ENCODE peak calls at places on chromosomes 7 and 10, in eight cellular contexts. L is spleen, Z is MM.1S, C is psoas muscle, J is A549, R is tibial artery, P is heart right ventricle, B is Peyer's patch. O is an unnamed sample. For H3K9me3, the result is how much of the 10 kb centered on the place peaks cover.

GRCh38 chr7:103984050-103984449 is 5.4 kb downstream of the RELN start:
- DNase-seq in P (no peak), B (no peak), Z (no peak), C (no peak), L (no peak), J (no peak), R (no peak), O (no peak)

GRCh38 chr10:82394122-82394521 is 519.1 kb downstream of the NRG3 start:
- DNase-seq in B (no peak), R (no peak), J (no peak), L (no peak), Z (no peak), C (no peak), P (peak), O (peak)

GRCh38 chr10:13728898-13729535 is 142.3 kb downstream of the PRPF18 start:
- DNase-seq in P (no peak), C (no peak), Z (no peak), J (no peak), L (no peak), R (no peak), B (no peak), O (no peak)

GRCh38 chr7:82384779-82385178 is 58.8 kb downstream of the CACNA2D1 start:
- DNase-seq in B (no peak), Z (no peak), J (no peak), P (no peak), R (no peak), L (no peak), C (no peak), O (no peak)

GRCh38 chr10:11608159-11608966 is 3.1 kb downstream of the USP6NL start:
- DNase-seq in P (no peak), B (no peak), C (no peak), J (no peak), L (no peak), Z (no peak), R (no peak), O (no peak)

GRCh38 chr7:41628926-41629325 is 74.0 kb downstream of the INHBA start:
- DNase-seq in B (no peak), L (no peak), J (no peak), C (no peak), P (peak), R (no peak), Z (peak), O (no peak)

GRCh38 chr10:5999440-6000165 is 22.3 kb upstream of the IL15RA start:
- DNase-seq in L (no peak), B (no peak), C (no peak), R (no peak), P (no peak), J (no peak), Z (no peak), O (no peak)

GRCh38 chr7:142815099-142815498 is 39.8 kb upstream of the EPHB6 start:
- DNase-seq in J (no peak), C (no peak), L (no peak), B (no peak), R (no peak), Z (no peak), P (no peak), O (no peak)

GRCh38 chr7:96415293-96415940 is 93.5 kb upstream of the SLC25A13 start:
- DNase-seq in B (no peak), Z (no peak), C (no peak), R (no peak), P (no peak), L (no peak), J (no peak), O (no peak)

GRCh38 chr10:31887850-31888249 is 40.8 kb downstream of the ARHGAP12 start:
- DNase-seq in R (no peak), J (no peak), B (no peak), L (no peak), C (no peak), P (no peak), Z (no peak), O (no peak)

GRCh38 chr10:62853710-62854109 is 37.5 kb upstream of the EGR2 start:
- DNase-seq in L (no peak), R (no peak), P (no peak), J (no peak), B (no peak), Z (no peak), C (no peak), O (no peak)

GRCh38 chr10:119113805-119114732 is 10.2 kb downstream of the DENND10 start:
- DNase-seq in B (no peak), P (no peak), Z (no peak), C (no peak), L (no peak), J (peak), R (no peak), O (no peak)

GRCh38 chr10:34489973-34490372 is 325.1 kb downstream of the PARD3 start:
- DNase-seq in P (no peak), B (no peak), Z (no peak), J (peak), C (no peak), L (no peak), R (no peak), O (no peak)

GRCh38 chr10:118900617-118901016 is 128.9 kb upstream of the NANOS1 start:
- DNase-seq in P (no peak), R (no peak), B (no peak), C (no peak), J (no peak), L (no peak), Z (no peak), O (no peak)

GRCh38 chr10:77016278-77016815 is 621.3 kb downstream of the KCNMA1 start:
- DNase-seq in J (no peak), B (no peak), P (no peak), L (no peak), R (no peak), C (no peak), Z (no peak), O (no peak)

GRCh38 chr10:71264345-71265200 is 52.2 kb downstream of the UNC5B start:
- DNase-seq in C (no peak), P (no peak), R (no peak), Z (no peak), B (no peak), L (no peak), J (no peak), O (no peak)

GRCh38 chr7:38682602-38683001 is 51.4 kb upstream of the AMPH start:
- DNase-seq in Z (no peak), R (no peak), P (no peak), B (no peak), L (no peak), C (no peak), J (no peak), O (no peak)

GRCh38 chr7:42097756-42098155 is 139.3 kb downstream of the GLI3 start:
- DNase-seq in P (no peak), L (no peak), R (no peak), J (no peak), B (no peak), Z (no peak), C (no peak), O (no peak)

GRCh38 chr7:6261699-6262098 is 10.7 kb downstream of the CYTH3 start:
- DNase-seq in C (no peak), R (no peak), B (no peak), L (no peak), J (no peak), P (no peak), Z (no peak), O (no peak)

GRCh38 chr10:102773986-102774385 is 30.2 kb downstream of the WBP1L start:
- DNase-seq in P (peak), B (no peak), L (no peak), Z (no peak), C (no peak), R (peak), J (no peak), O (peak)

GRCh38 chr10:93752761-93753160 is 5.0 kb upstream of the LGI1 start:
- DNase-seq in C (no peak), B (no peak), Z (no peak), P (no peak), J (peak), L (no peak), R (no peak), O (no peak)

GRCh38 chr10:88227342-88228018 is 355.6 kb downstream of the RNLS start:
- DNase-seq in B (no peak), J (no peak), P (peak), R (no peak), L (no peak), C (peak), Z (no peak), O (peak)

GRCh38 chr10:77675347-77675746 is 37.7 kb upstream of the KCNMA1 start:
- DNase-seq in B (no peak), R (no peak), P (no peak), J (no peak), C (no peak), L (no peak), Z (no peak), O (no peak)

GRCh38 chr7:31028417-31028988 is 23.6 kb upstream of the ADCYAP1R1 start:
- DNase-seq in L (peak), P (no peak), J (no peak), B (no peak), C (peak), Z (no peak), R (no peak), O (no peak)

GRCh38 chr10:108392286-108392685 is 1227.8 kb upstream of the SORCS1 start:
- DNase-seq in C (no peak), L (no peak), R (no peak), B (no peak), Z (no peak), P (no peak), J (no peak), O (no peak)
- H3K9me3 ChIP-seq in C (under half), L (under half), R (under half), B (under half), Z (under half), P (under half), J (under half), O (under half)

GRCh38 chr7:151032936-151033863 is 5.0 kb downstream of the ABCB8 start:
- DNase-seq in R (no peak), Z (no peak), P (no peak), B (no peak), J (no peak), L (no peak), C (no peak), O (no peak)
- TF ChIP-seq CTCF in R (no peak), Z (no peak), P (no peak), B (no peak), J (no peak), L (no peak), C (no peak), O (no peak)

DNA sequence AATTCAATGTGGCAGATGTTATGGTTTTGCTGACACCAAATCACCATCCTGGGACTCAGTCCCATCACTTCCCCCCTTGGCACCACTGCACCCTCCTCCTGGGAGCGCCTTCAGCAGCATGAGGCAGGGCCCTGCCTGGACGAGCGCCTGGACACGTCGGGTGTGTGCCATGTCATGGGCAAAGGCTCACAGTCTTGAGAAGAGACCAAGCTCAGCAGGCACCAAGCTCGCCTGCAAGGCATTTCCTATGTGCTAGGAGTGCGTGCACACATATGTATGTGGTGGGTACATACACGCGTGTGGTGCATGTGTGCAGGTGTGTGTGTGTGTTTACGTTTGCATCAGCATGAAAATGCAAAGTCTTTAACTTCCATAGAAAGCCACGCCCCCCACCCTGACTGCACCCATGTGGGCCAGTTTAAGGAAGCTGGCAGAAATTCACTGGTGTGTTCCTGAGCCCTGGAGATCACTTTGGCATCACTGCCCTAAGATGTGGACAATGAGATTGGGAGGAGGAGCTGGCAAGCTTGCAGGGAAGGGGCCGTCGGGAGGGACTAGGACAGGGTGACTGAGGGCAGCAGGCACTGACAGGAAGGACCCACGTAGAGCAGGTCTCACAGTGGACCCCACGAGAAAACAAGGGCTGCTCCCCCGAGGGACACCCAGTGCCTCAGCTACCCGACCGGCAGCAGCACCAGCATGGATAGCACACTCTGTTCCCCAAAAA is 169.9 kb upstream of the PPP2R2D start:
- DNase-seq in Z (no peak), C (no peak), R (no peak), B (peak), P (no peak), L (no peak), J (no peak), O (no peak)
- H3K9me3 ChIP-seq in Z (under half), C (under half), R (under half), B (under half), P (under half), L (under half), J (under half), O (under half)

GRCh38 chr10:124705817-124706461 is 38.2 kb downstream of the FAM53B start:
- DNase-seq in R (no peak), C (no peak), Z (no peak), J (no peak), B (peak), P (no peak), L (peak), O (no peak)
- TF ChIP-seq CTCF in R (no peak), C (peak), Z (no peak), J (no peak), B (no peak), P (peak), L (no peak), O (peak)

DNA sequence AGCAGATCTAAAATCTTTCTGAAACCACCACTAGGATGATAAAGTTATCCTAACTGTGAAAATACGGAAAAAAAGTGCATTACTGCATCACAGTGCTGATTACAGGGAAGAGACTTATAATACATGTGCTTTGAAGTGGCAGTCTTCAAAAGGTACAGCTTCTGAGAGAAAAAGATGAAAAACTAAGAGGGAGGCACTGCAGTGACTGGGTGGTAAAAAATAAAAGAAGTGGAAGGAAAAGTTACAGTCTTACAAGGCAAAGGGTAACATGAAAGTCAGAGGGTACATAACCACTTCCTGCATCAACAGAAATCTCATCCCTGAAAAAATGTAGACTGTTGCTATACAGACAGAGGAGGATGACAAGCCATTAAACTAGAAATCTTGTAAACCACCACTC is 465.3 kb downstream of the ACTR3B start:
- DNase-seq in P (no peak), B (no peak), R (no peak), J (no peak), Z (no peak), L (no peak), C (no peak), O (no peak)
- H3K9me3 ChIP-seq in P (under half), B (under half), R (under half), J (under half), Z (under half), L (half or more), C (under half), O (under half)

DNA sequence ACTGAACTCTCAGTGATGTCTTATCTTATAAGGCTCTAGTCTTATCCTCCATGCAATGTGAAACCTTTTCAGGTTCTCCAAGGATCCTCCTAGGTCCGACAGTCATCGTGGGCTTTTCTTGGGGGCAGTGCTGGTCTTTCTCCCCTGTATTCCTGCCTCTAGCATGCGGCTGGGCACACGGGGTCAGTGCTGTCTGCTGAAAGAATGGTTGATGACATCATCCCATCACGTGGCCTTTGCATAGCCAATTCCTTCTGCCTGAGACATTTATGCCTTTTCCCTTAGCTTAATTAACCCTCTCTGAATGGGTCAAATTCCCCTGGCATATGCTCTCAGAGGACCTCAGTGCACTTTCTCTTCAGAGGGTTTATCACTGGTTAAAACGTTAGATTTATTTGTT is 27.0 kb upstream of the KCNK18 start:
- DNase-seq in L (no peak), P (no peak), Z (no peak), R (no peak), J (no peak), C (no peak), B (no peak), O (no peak)
- TF ChIP-seq CTCF in L (no peak), P (no peak), Z (no peak), R (no peak), J (no peak), C (no peak), B (no peak), O (no peak)

GRCh38 chr7:158497627-158498026 is 90.0 kb downstream of the PTPRN2 start:
- DNase-seq in C (no peak), P (no peak), L (no peak), Z (no peak), R (no peak), B (no peak), J (no peak), O (no peak)

GRCh38 chr7:158498443-158499108 is 89.0 kb downstream of the PTPRN2 start:
- DNase-seq in Z (no peak), L (no peak), R (no peak), J (no peak), B (no peak), P (no peak), C (no peak), O (no peak)

GRCh38 chr7:158502068-158502750 is 85.4 kb downstream of the PTPRN2 start:
- DNase-seq in C (no peak), R (no peak), L (no peak), P (no peak), J (no peak), Z (no peak), B (no peak), O (no peak)

GRCh38 chr7:158501300-158502067 is 86.1 kb downstream of the PTPRN2 start:
- DNase-seq in Z (no peak), L (peak), R (no peak), B (no peak), C (no peak), P (no peak), J (no peak), O (no peak)

GRCh38 chr7:158500651-158501052 is 87.0 kb downstream of the PTPRN2 start:
- DNase-seq in Z (no peak), C (no peak), J (no peak), L (no peak), B (no peak), P (no peak), R (no peak), O (no peak)
- H3K9me3 ChIP-seq in Z (under half), C (under half), J (under half), L (under half), B (under half), P (under half), R (under half), O (under half)